ENCODE peak calls at places on chromosome 19, in six cellular contexts. V, F, U, N, E and L are unnamed samples.

GRCh38 chr19:3142938-3143337 is 7.1 kb downstream of the GNA15 start:
- DNase-seq in V (no peak), F (no peak), U (no peak), N (no peak), E (no peak), L (no peak)

GRCh38 chr19:34772697-34773554 is at the start of gene ZNF599:
- DNase-seq in V (peak; percentile 57), F (peak; percentile 92), U (peak; percentile 92), N (peak; percentile 97), E (peak; percentile 96), L (peak; percentile 96)

GRCh38 chr19:55461974-55462628 is 659 bp upstream of the ISOC2 start:
- DNase-seq in V (no peak), F (peak; percentile 39), U (no peak), N (no peak), E (peak; percentile 61), L (peak; percentile 47)

GRCh38 chr19:49809155-49809986 is 3.7 kb downstream of the FUZ start:
- DNase-seq in V (no peak), F (peak; percentile 60), U (peak; percentile 64), N (peak; percentile 53), E (peak; percentile 90), L (peak; percentile 89)

GRCh38 chr19:19061491-19061890 is 2.3 kb upstream of the SLC25A42 start:
- DNase-seq in V (no peak), F (peak; percentile 28), U (peak; percentile 51), N (no peak), E (peak; percentile 72), L (peak; percentile 68)

GRCh38 chr19:19057720-19058119 is 6.1 kb upstream of the SLC25A42 start:
- DNase-seq in V (no peak), F (no peak), U (no peak), N (no peak), E (no peak), L (peak; percentile 28)

GRCh38 chr19:7010722-7011593 is 10.3 kb downstream of the MBD3L2B start:
- DNase-seq in V (no peak), F (no peak), U (no peak), N (no peak), E (no peak), L (no peak)

GRCh38 chr19:10899171-10899653 is 27.9 kb downstream of the CARM1 start:
- DNase-seq in V (no peak), F (peak; percentile 86), U (peak; percentile 54), N (no peak), E (peak; percentile 95), L (no peak)

GRCh38 chr19:30360378-30361106 is 11.6 kb upstream of the ZNF536 start:
- DNase-seq in V (no peak), F (no peak), U (no peak), N (no peak), E (no peak), L (no peak)

GRCh38 chr19:46341937-46342336 is 5.0 kb upstream of the PPP5C start:
- DNase-seq in V (no peak), F (no peak), U (no peak), N (no peak), E (no peak), L (no peak)

GRCh38 chr19:15584541-15585115 is 30.4 kb upstream of the CYP4F8 start:
- DNase-seq in V (peak; percentile 28), F (peak; percentile 78), U (peak; percentile 70), N (peak; percentile 77), E (peak; percentile 90), L (peak; percentile 91)

GRCh38 chr19:49651029-49651825 is 9.2 kb downstream of the SCAF1 start:
- DNase-seq in V (no peak), F (no peak), U (no peak), N (no peak), E (peak; percentile 33), L (no peak)

GRCh38 chr19:16051254-16052025 is 24.9 kb upstream of the TPM4 start:
- DNase-seq in V (no peak), F (no peak), U (no peak), N (no peak), E (no peak), L (no peak)

GRCh38 chr19:29685326-29685725 is 20.1 kb downstream of the PLEKHF1 start:
- DNase-seq in V (no peak), F (no peak), U (no peak), N (peak; percentile 35), E (no peak), L (no peak)

GRCh38 chr19:50481351-50482149 is 4.9 kb upstream of the GARIN5A start:
- DNase-seq in V (no peak), F (no peak), U (no peak), N (no peak), E (peak; percentile 62), L (no peak)

GRCh38 chr19:57888107-57888493 is 737 bp downstream of the ZNF814 start:
- DNase-seq in V (no peak), F (no peak), U (no peak), N (peak; percentile 27), E (no peak), L (no peak)
- H3K9me3 ChIP-seq in V (no peaks in the 10 kb centered on the region), F (peaks cover 23% of the 10 kb centered on the region), U (peaks cover 10% of the 10 kb centered on the region), N (no peaks in the 10 kb centered on the region), E (no peaks in the 10 kb centered on the region), L (no peaks in the 10 kb centered on the region)

GRCh38 chr19:38698225-38699026 is 45.8 kb downstream of the CAPN12 start:
- DNase-seq in V (no peak), F (no peak), U (no peak), N (no peak), E (no peak), L (peak; percentile 45)

GRCh38 chr19:38696733-38697055 is 47.6 kb downstream of the CAPN12 start:
- DNase-seq in V (no peak), F (no peak), U (no peak), N (no peak), E (no peak), L (no peak)

GRCh38 chr19:38697641-38698071 is 46.6 kb downstream of the CAPN12 start:
- DNase-seq in V (no peak), F (no peak), U (no peak), N (no peak), E (no peak), L (no peak)

GRCh38 chr19:38695832-38696732 is 48.2 kb downstream of the CAPN12 start:
- DNase-seq in V (no peak), F (no peak), U (peak; percentile 7), N (no peak), E (no peak), L (no peak)

DNA sequence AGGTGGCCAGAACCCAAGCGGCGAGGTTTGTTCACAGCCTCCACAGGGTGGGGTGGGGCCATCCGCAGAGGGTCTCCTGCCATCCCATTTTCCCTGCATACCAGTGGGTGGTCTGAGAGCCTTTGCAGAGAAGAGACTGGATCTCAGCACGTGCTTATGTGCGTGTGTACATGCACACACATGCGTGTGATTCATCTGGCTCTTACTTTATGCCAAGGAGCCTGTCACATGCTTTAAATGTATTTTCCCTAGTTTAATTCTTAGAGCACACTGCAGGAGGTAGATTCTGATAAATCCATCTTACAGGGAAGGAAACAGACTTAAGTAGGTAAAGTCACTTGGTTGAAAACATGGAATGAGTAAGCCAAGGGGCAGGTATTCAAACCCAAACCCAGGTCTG is 47.1 kb downstream of the CAPN12 start:
- DNase-seq in V (no peak), F (no peak), U (no peak), N (no peak), E (no peak), L (peak; percentile 27)
- H3K4me3 ChIP-seq in V (no peak overlapping the region), F (no peak overlapping the region), U (no peak overlapping the region), N (no peak overlapping the region), E (no peak overlapping the region), L (no peak overlapping the region)

GRCh38 chr19:52114691-52115090 is 19.1 kb upstream of the ZNF841 start:
- DNase-seq in V (no peak), F (no peak), U (no peak), N (no peak), E (no peak), L (no peak)
- H3K9me3 ChIP-seq in V (peaks cover 99% of the 10 kb centered on the region), F (peaks cover 87% of the 10 kb centered on the region), U (peaks cover 100% of the 10 kb centered on the region), N (peaks cover 100% of the 10 kb centered on the region), E (peaks cover 41% of the 10 kb centered on the region), L (peaks cover 31% of the 10 kb centered on the region)

DNA sequence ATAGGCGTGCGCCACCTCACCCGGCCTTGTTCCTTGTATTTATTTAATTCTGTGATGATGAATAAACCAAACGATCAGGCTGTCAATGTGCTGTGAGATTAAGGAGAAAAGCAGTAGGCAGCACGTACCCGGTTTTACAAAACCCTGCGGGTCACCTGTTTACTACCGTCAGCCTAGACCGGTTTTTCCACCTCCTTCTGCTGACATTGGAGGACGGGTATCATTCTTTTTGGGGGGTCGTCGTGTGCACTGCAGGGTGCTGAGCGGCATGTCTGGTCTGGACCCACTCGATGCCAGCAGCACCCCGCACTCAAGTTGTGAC is 929 bp upstream of the DAZAP1 start:
- DNase-seq in V (no peak), F (peak; percentile 53), U (no peak), N (no peak), E (no peak), L (no peak)
- H3K4me3 ChIP-seq in V (peak overlapping the region; percentile 75), F (no peak overlapping the region), U (no peak overlapping the region), N (peak overlapping the region; percentile 83), E (peak overlapping the region; percentile 23), L (peak overlapping the region; percentile 44)

GRCh38 chr19:56577719-56578602 is 10.7 kb downstream of the ZNF470 start:
- DNase-seq in V (no peak), F (no peak), U (no peak), N (no peak), E (no peak), L (no peak)

DNA sequence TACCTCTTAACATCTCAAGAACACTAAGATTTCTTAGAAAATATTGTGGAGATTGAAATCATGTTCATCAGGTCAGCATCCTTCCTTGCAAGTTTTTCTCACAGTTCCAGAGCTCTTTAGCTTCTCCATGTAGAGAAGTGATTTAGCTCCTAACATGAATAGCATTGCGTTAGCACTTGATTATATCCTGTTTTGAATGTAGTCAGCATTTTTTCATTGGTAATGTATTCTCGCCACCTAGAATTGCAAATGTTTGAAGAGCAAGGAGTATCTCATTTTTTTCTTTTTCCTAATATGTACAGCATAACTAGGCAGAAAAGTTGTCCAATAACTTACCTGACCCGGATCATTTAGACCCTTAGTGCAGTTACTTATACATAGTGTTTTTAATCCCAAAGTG is 6.6 kb downstream of the ZNF470 start:
- DNase-seq in V (no peak), F (no peak), U (no peak), N (no peak), E (no peak), L (no peak)
- H3K9me3 ChIP-seq in V (peaks cover 96% of the 10 kb centered on the region), F (peaks cover 70% of the 10 kb centered on the region), U (peaks cover 100% of the 10 kb centered on the region), N (peaks cover 98% of the 10 kb centered on the region), E (peaks cover 6% of the 10 kb centered on the region), L (peaks cover 19% of the 10 kb centered on the region)

GRCh38 chr19:8831832-8832131 is 322 bp downstream of the ZNF558 start:
- DNase-seq in V (no peak), F (no peak), U (no peak), N (no peak), E (no peak), L (no peak)
- H3K4me3 ChIP-seq in V (peak overlapping the region; percentile 87), F (peak overlapping the region; percentile 56), U (peak overlapping the region; percentile 76), N (peak overlapping the region; percentile 95), E (peak overlapping the region; percentile 78), L (peak overlapping the region; percentile 86)

GRCh38 chr19:4154571-4155312 is 1.3 kb downstream of the CREB3L3 start:
- DNase-seq in V (no peak), F (no peak), U (no peak), N (no peak), E (no peak), L (no peak)
- H3K9me3 ChIP-seq in V (no peaks in the 10 kb centered on the region), F (no peaks in the 10 kb centered on the region), U (no peaks in the 10 kb centered on the region), N (no peaks in the 10 kb centered on the region), E (no peaks in the 10 kb centered on the region), L (no peaks in the 10 kb centered on the region)

GRCh38 chr19:21328402-21328801 is 808 bp downstream of the ZNF708 start:
- DNase-seq in V (no peak), F (no peak), U (no peak), N (peak; percentile 31), E (no peak), L (no peak)
- H3K4me3 ChIP-seq in V (peak overlapping the region; percentile 99), F (peak overlapping the region; percentile 53), U (peak overlapping the region; percentile 69), N (peak overlapping the region; percentile 91), E (peak overlapping the region; percentile 66), L (peak overlapping the region; percentile 92)

GRCh38 chr19:5536337-5536894 is 31.3 kb downstream of the TINCR start:
- DNase-seq in V (no peak), F (peak; percentile 70), U (peak; percentile 76), N (peak; percentile 58), E (peak; percentile 88), L (peak; percentile 93)
- H3K9me3 ChIP-seq in V (peaks cover 14% of the 10 kb centered on the region), F (peaks cover 9% of the 10 kb centered on the region), U (peaks cover 14% of the 10 kb centered on the region), N (peaks cover 31% of the 10 kb centered on the region), E (no peaks in the 10 kb centered on the region), L (peaks cover 2% of the 10 kb centered on the region)